ENCODE peak calls at places on chromosomes 16 and 17, in seven cellular contexts. H is PC-3, K is breast epithelium, M is AG09309, W is suprapubic skin, S is choroid plexus epithelial cell, B is cardiac fibroblast. X is an unnamed sample.

GRCh38 chr17:43905985-43906852 is 1.1 kb downstream of the MPP2 start:
- DNase-seq in H (no peak), B (peak), W (peak), M (no peak), S (peak), K (peak), X (no peak)

GRCh38 chr17:28131592-28131991 is 89.1 kb downstream of the NLK start:
- DNase-seq in K (no peak), W (no peak), M (no peak), B (peak), H (no peak), S (peak), X (no peak)

GRCh38 chr17:57086069-57086930 is 1.3 kb downstream of the AKAP1 start:
- DNase-seq in H (peak), W (peak), B (no peak), M (no peak), S (peak), K (no peak), X (no peak)

GRCh38 chr16:30984669-30985400 is at the start of gene HSD3B7:
- DNase-seq in H (peak), M (no peak), W (peak), B (peak), K (peak), S (peak), X (peak)

GRCh38 chr16:83713597-83713996 is 94.2 kb upstream of the HSBP1 start:
- DNase-seq in W (no peak), S (no peak), H (no peak), M (no peak), B (no peak), K (no peak), X (no peak)

GRCh38 chr17:32386844-32387243 is 36.9 kb downstream of the ZNF207 start:
- DNase-seq in M (no peak), K (no peak), B (no peak), W (no peak), S (no peak), H (peak), X (no peak)

GRCh38 chr16:84223456-84223855 is 16.4 kb downstream of the KCNG4 start:
- DNase-seq in K (no peak), W (no peak), B (no peak), M (no peak), S (no peak), H (peak), X (no peak)

GRCh38 chr17:74527081-74527480 is 4.2 kb downstream of the CD300LB start:
- DNase-seq in M (no peak), W (peak), K (peak), H (no peak), B (no peak), S (no peak), X (no peak)

GRCh38 chr17:7557825-7558543 is 566 bp upstream of the TNFSF13 start:
- DNase-seq in B (peak), M (peak), H (peak), K (peak), S (peak), W (peak), X (no peak)

GRCh38 chr17:7855643-7856080 is 796 bp downstream of the TMEM88 start:
- DNase-seq in W (peak), B (no peak), H (no peak), S (peak), M (no peak), K (peak), X (no peak)

GRCh38 chr17:61116577-61116976 is 283.1 kb upstream of the TBX2 start:
- DNase-seq in W (no peak), B (no peak), K (no peak), M (no peak), S (no peak), H (no peak), X (no peak)

GRCh38 chr16:55088098-55088497 is 157.4 kb downstream of the IRX5 start:
- DNase-seq in M (no peak), W (no peak), S (no peak), K (no peak), B (no peak), H (no peak), X (no peak)

GRCh38 chr17:66633322-66633965 is 201.5 kb upstream of the CACNG5 start:
- DNase-seq in M (peak), B (peak), W (no peak), S (peak), K (no peak), H (no peak), X (no peak)

GRCh38 chr17:4301066-4301465 is 37.3 kb upstream of the ANKFY1 start:
- DNase-seq in B (no peak), H (no peak), W (no peak), M (no peak), S (no peak), K (no peak), X (no peak)

GRCh38 chr17:27764589-27764988 is 35.7 kb downstream of the NOS2 start:
- DNase-seq in M (no peak), W (no peak), B (no peak), H (no peak), K (no peak), S (no peak), X (no peak)

GRCh38 chr17:36124879-36125824 is 21.5 kb downstream of the CCL4 start:
- DNase-seq in K (no peak), H (no peak), B (no peak), M (no peak), W (no peak), S (no peak), X (no peak)

GRCh38 chr16:16038950-16039349 is 89.5 kb downstream of the ABCC1 start:
- DNase-seq in M (no peak), S (no peak), B (no peak), H (no peak), W (no peak), K (no peak), X (no peak)

GRCh38 chr16:66426112-66427035 is 721 bp upstream of the BEAN1 start:
- DNase-seq in H (no peak), B (no peak), W (no peak), S (no peak), M (no peak), K (no peak), X (no peak)

GRCh38 chr17:39757931-39758873 is 20.5 kb downstream of the GRB7 start:
- DNase-seq in S (no peak), B (no peak), K (no peak), W (no peak), H (no peak), M (no peak), X (peak)

GRCh38 chr16:54286330-54287017 is at the start of gene IRX3:
- DNase-seq in H (peak), B (peak), K (peak), M (peak), W (peak), S (peak), X (peak)

GRCh38 chr16:71441348-71441781 is 489 bp downstream of the TLE7 start:
- DNase-seq in M (no peak), S (no peak), K (no peak), B (no peak), H (no peak), W (no peak), X (no peak)
- TF ChIP-seq CTCF in M (peak), S (peak), K (no peak), B (peak), H (no peak), W (no peak), X (peak)

GRCh38 chr17:79220201-79220714 is 145.6 kb downstream of the ENGASE start:
- DNase-seq in B (no peak), M (no peak), K (no peak), S (no peak), H (no peak), W (no peak), X (no peak)
- H3K4me3 ChIP-seq in B (no peak), M (no peak), K (no peak), S (no peak), H (no peak), W (no peak), X (no peak)

GRCh38 chr17:1516403-1517161 is at the start of gene INPP5K:
- DNase-seq in W (peak), K (peak), B (peak), S (peak), M (peak), H (peak), X (peak)
- TF ChIP-seq CTCF in W (no peak), K (peak), B (no peak), S (no peak), M (no peak), H (no peak), X (no peak)

GRCh38 chr16:50273382-50273690 is 7.0 kb downstream of the ADCY7 start:
- DNase-seq in S (no peak), M (no peak), B (no peak), K (no peak), W (peak), H (no peak), X (no peak)

GRCh38 chr16:50276128-50276444 is 9.7 kb downstream of the ADCY7 start:
- DNase-seq in H (no peak), S (no peak), K (no peak), W (no peak), B (no peak), M (no peak), X (no peak)

GRCh38 chr16:50275428-50276127 is 9.2 kb downstream of the ADCY7 start:
- DNase-seq in W (peak), H (no peak), S (no peak), K (no peak), M (no peak), B (no peak), X (no peak)

GRCh38 chr16:50273888-50274770 is 7.8 kb downstream of the ADCY7 start:
- DNase-seq in H (no peak), W (peak), K (no peak), M (no peak), B (no peak), S (no peak), X (no peak)

GRCh38 chr16:50274771-50275415 is 8.5 kb downstream of the ADCY7 start:
- DNase-seq in H (no peak), K (no peak), B (no peak), W (peak), M (no peak), S (no peak), X (no peak)
- H3K4me3 ChIP-seq in H (no peak), K (peak), B (no peak), W (peak), M (no peak), S (no peak), X (no peak)

GRCh38 chr16:86676216-86676800 is 98.0 kb downstream of the FOXL1 start:
- DNase-seq in W (no peak), K (no peak), H (peak), M (no peak), S (peak), B (peak), X (no peak)
- TF ChIP-seq CTCF in W (no peak), K (no peak), H (no peak), M (no peak), S (no peak), B (no peak), X (no peak)